ENCODE peak calls at places on chromosomes 3 and 15, in five cellular contexts. One of them, this sample, is unnamed.

GRCh38 chr3:173397161-173398110 is at the start of gene NLGN1:
- DNase-seq in H1: peak; percentile 21
- DNase-seq in NT2/D1: peak; percentile 60
- DNase-seq in HepG2: no peak
- DNase-seq in GM12878: no peak
- DNase-seq in this sample: peak; percentile 53

GRCh38 chr3:8529197-8529637 is 27.6 kb downstream of the LMCD1 start:
- DNase-seq in H1: no peak
- DNase-seq in GM12878: no peak
- DNase-seq in NT2/D1: no peak
- DNase-seq in HepG2: peak; percentile 59
- DNase-seq in this sample: no peak

GRCh38 chr15:33655488-33655887 is 312.8 kb upstream of the CHRM5 start:
- DNase-seq in GM12878: no peak
- DNase-seq in H1: no peak
- DNase-seq in HepG2: no peak
- DNase-seq in NT2/D1: no peak
- DNase-seq in this sample: no peak

GRCh38 chr3:23113455-23114171 is 89.5 kb upstream of the UBE2E2 start:
- DNase-seq in H1: no peak
- DNase-seq in GM12878: no peak
- DNase-seq in HepG2: no peak
- DNase-seq in NT2/D1: no peak
- DNase-seq in this sample: no peak

GRCh38 chr3:34015204-34016142 is 217.0 kb downstream of the PDCD6IP start:
- DNase-seq in H1: no peak
- DNase-seq in GM12878: no peak
- DNase-seq in NT2/D1: no peak
- DNase-seq in HepG2: peak; percentile 52
- DNase-seq in this sample: peak; percentile 30

GRCh38 chr15:88571153-88572029 is 24.9 kb upstream of the DET1 start:
- DNase-seq in H1: no peak
- DNase-seq in NT2/D1: no peak
- DNase-seq in GM12878: no peak
- DNase-seq in HepG2: no peak
- DNase-seq in this sample: no peak

GRCh38 chr3:97882975-97883598 is 61.3 kb downstream of the CRYBG3 start:
- DNase-seq in H1: no peak
- DNase-seq in NT2/D1: no peak
- DNase-seq in GM12878: no peak
- DNase-seq in HepG2: no peak
- DNase-seq in this sample: no peak

GRCh38 chr3:37989821-37990480 is 635 bp upstream of the VILL start:
- DNase-seq in GM12878: no peak
- DNase-seq in HepG2: no peak
- DNase-seq in H1: no peak
- DNase-seq in NT2/D1: no peak
- DNase-seq in this sample: no peak

GRCh38 chr3:150956376-150956775 is 16.2 kb downstream of the CLRN1 start:
- DNase-seq in H1: no peak
- DNase-seq in GM12878: no peak
- DNase-seq in HepG2: no peak
- DNase-seq in NT2/D1: no peak
- DNase-seq in this sample: no peak

GRCh38 chr15:95663156-95663831 is 667.2 kb upstream of the NR2F2 start:
- DNase-seq in HepG2: no peak
- DNase-seq in NT2/D1: no peak
- DNase-seq in H1: no peak
- DNase-seq in GM12878: no peak
- DNase-seq in this sample: no peak

GRCh38 chr3:3053974-3054373 is 56.2 kb downstream of the IL5RA start:
- DNase-seq in H1: no peak
- DNase-seq in GM12878: no peak
- DNase-seq in NT2/D1: no peak
- DNase-seq in HepG2: no peak
- DNase-seq in this sample: no peak

GRCh38 chr15:65910341-65910740 is 41.0 kb downstream of the RAB11A start:
- DNase-seq in NT2/D1: no peak
- DNase-seq in GM12878: no peak
- DNase-seq in HepG2: no peak
- DNase-seq in H1: no peak
- DNase-seq in this sample: no peak

GRCh38 chr3:177107840-177108239 is 89.4 kb downstream of the TBL1XR1 start:
- DNase-seq in GM12878: no peak
- DNase-seq in HepG2: no peak
- DNase-seq in NT2/D1: no peak
- DNase-seq in H1: no peak
- DNase-seq in this sample: no peak

GRCh38 chr3:177109688-177110087 is 87.6 kb downstream of the TBL1XR1 start:
- DNase-seq in GM12878: no peak
- DNase-seq in NT2/D1: no peak
- DNase-seq in H1: no peak
- DNase-seq in HepG2: no peak
- DNase-seq in this sample: no peak

GRCh38 chr3:177108648-177109047 is 88.6 kb downstream of the TBL1XR1 start:
- DNase-seq in H1: no peak
- DNase-seq in HepG2: no peak
- DNase-seq in NT2/D1: no peak
- DNase-seq in GM12878: no peak
- DNase-seq in this sample: no peak

GRCh38 chr3:177111541-177111949 is 85.7 kb downstream of the TBL1XR1 start:
- DNase-seq in NT2/D1: no peak
- DNase-seq in H1: no peak
- DNase-seq in HepG2: peak; percentile 83
- DNase-seq in GM12878: no peak
- DNase-seq in this sample: no peak

GRCh38 chr3:177110308-177111254 is 86.7 kb downstream of the TBL1XR1 start:
- DNase-seq in GM12878: no peak
- DNase-seq in HepG2: no peak
- DNase-seq in NT2/D1: no peak
- DNase-seq in H1: no peak
- DNase-seq in this sample: no peak
- TF ChIP-seq SUZ12 in GM12878: no peak
- TF ChIP-seq SUZ12 in HepG2: no peak
- TF ChIP-seq SUZ12 in NT2/D1: no peak
- TF ChIP-seq SUZ12 in H1: no peak
- TF ChIP-seq SUZ12 in this sample: no peak

GRCh38 chr3:194488007-194488742 is 1.4 kb upstream of the ATP13A3 start:
- DNase-seq in H1: no peak
- DNase-seq in NT2/D1: no peak
- DNase-seq in GM12878: no peak
- DNase-seq in HepG2: no peak
- DNase-seq in this sample: no peak

GRCh38 chr3:194491996-194492395 is 5.2 kb upstream of the ATP13A3 start:
- DNase-seq in GM12878: no peak
- DNase-seq in H1: no peak
- DNase-seq in NT2/D1: no peak
- DNase-seq in HepG2: no peak
- DNase-seq in this sample: no peak

GRCh38 chr3:194486540-194487288 is at the start of gene ATP13A3:
- DNase-seq in NT2/D1: peak; percentile 74
- DNase-seq in H1: peak; percentile 70
- DNase-seq in HepG2: peak; percentile 65
- DNase-seq in GM12878: no peak
- DNase-seq in this sample: peak; percentile 90

GRCh38 chr3:194487289-194488006 is 646 bp upstream of the ATP13A3 start:
- DNase-seq in GM12878: no peak
- DNase-seq in H1: no peak
- DNase-seq in HepG2: no peak
- DNase-seq in NT2/D1: no peak
- DNase-seq in this sample: no peak

GRCh38 chr3:194489736-194490612 is 3.2 kb upstream of the ATP13A3 start:
- DNase-seq in H1: no peak
- DNase-seq in GM12878: no peak
- DNase-seq in HepG2: no peak
- DNase-seq in NT2/D1: no peak
- DNase-seq in this sample: no peak
- TF ChIP-seq SUZ12 in H1: no peak
- TF ChIP-seq SUZ12 in GM12878: no peak
- TF ChIP-seq SUZ12 in HepG2: no peak
- TF ChIP-seq SUZ12 in NT2/D1: no peak
- TF ChIP-seq SUZ12 in this sample: no peak

GRCh38 chr3:1087066-1087555 is 5.7 kb upstream of the CNTN6 start:
- DNase-seq in NT2/D1: no peak
- DNase-seq in HepG2: no peak
- DNase-seq in GM12878: no peak
- DNase-seq in H1: no peak
- DNase-seq in this sample: no peak
- TF ChIP-seq SUZ12 in NT2/D1: no peak
- TF ChIP-seq SUZ12 in HepG2: no peak
- TF ChIP-seq SUZ12 in GM12878: no peak
- TF ChIP-seq SUZ12 in H1: no peak
- TF ChIP-seq SUZ12 in this sample: no peak

DNA sequence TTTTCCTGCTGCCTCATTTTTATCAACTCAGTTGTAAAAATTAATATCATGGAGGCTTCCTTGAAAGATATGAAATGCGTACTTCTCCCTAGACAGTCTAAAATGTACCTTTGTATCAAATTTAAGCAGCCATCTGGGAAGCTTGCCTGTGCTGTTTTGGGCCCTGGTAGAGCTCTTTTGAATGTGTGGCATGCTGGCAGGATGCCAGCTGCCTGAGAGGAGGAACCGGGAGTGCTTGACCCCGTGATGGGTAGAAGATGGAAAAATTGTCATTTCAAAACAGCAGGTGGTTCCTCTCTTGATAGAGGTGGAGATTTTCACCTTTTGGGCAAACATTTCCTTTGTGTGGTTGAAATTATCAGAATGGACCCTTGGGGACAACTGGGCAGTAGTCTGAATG is 245.3 kb downstream of the RPLP1 start:
- DNase-seq in HepG2: no peak
- DNase-seq in NT2/D1: no peak
- DNase-seq in H1: no peak
- DNase-seq in GM12878: no peak
- DNase-seq in this sample: no peak
- TF ChIP-seq SUZ12 in HepG2: no peak
- TF ChIP-seq SUZ12 in NT2/D1: no peak
- TF ChIP-seq SUZ12 in H1: no peak
- TF ChIP-seq SUZ12 in GM12878: no peak
- TF ChIP-seq SUZ12 in this sample: no peak

GRCh38 chr3:48402281-48402732 is 27.6 kb downstream of the PLXNB1 start:
- DNase-seq in HepG2: no peak
- DNase-seq in H1: no peak
- DNase-seq in NT2/D1: no peak
- DNase-seq in GM12878: no peak
- DNase-seq in this sample: no peak
- TF ChIP-seq SUZ12 in HepG2: no peak
- TF ChIP-seq SUZ12 in H1: no peak
- TF ChIP-seq SUZ12 in NT2/D1: no peak
- TF ChIP-seq SUZ12 in GM12878: no peak
- TF ChIP-seq SUZ12 in this sample: no peak